ENCODE peak calls at places on chromosomes 2 and 18, in six cellular contexts. Y is CD4-positive, CD25-positive, alpha-beta regulatory T cell; W is lower lobe of right lung; B is effector memory CD4-positive, alpha-beta T cell; F is Panc1; V is psoas muscle. T is an unnamed sample.

GRCh38 chr18:21194871-21195771 is 46.9 kb upstream of the GREB1L start:
- DNase-seq in Y (no peak), W (no peak), B (no peak), F (no peak), V (no peak), T (no peak)

GRCh38 chr2:145957929-145958328 is 1438.0 kb upstream of the ZEB2 start:
- DNase-seq in Y (no peak), W (no peak), B (no peak), F (no peak), V (no peak), T (no peak)

GRCh38 chr2:217588266-217588665 is 414.5 kb downstream of the TNS1 start:
- DNase-seq in Y (no peak), W (no peak), B (no peak), F (no peak), V (no peak), T (no peak)

GRCh38 chr2:166419616-166419934 is 43.8 kb upstream of the SCN9A start:
- DNase-seq in Y (no peak), W (no peak), B (no peak), F (no peak), V (no peak), T (no peak)

GRCh38 chr2:102520009-102520408 is 47.0 kb downstream of the SLC9A4 start:
- DNase-seq in Y (no peak), W (no peak), B (no peak), F (no peak), V (no peak), T (peak; percentile 22)

GRCh38 chr2:158015428-158016076 is 86.1 kb upstream of the UPP2 start:
- DNase-seq in Y (no peak), W (no peak), B (peak; percentile 2), F (no peak), V (no peak), T (no peak)

GRCh38 chr2:200702646-200703118 is 109.0 kb upstream of the BZW1 start:
- DNase-seq in Y (peak; percentile 28), W (no peak), B (peak; percentile 14), F (no peak), V (no peak), T (no peak)

GRCh38 chr2:216694201-216694825 is 1.0 kb downstream of the IGFBP5 start:
- DNase-seq in Y (no peak), W (peak; percentile 59), B (no peak), F (no peak), V (peak; percentile 71), T (no peak)

GRCh38 chr2:132632000-132632649 is 37.9 kb downstream of the LYPD1 start:
- DNase-seq in Y (no peak), W (no peak), B (no peak), F (no peak), V (no peak), T (no peak)

GRCh38 chr2:172196768-172197322 is 94.1 kb upstream of the DLX2 start:
- DNase-seq in Y (no peak), W (peak; percentile 65), B (no peak), F (no peak), V (no peak), T (no peak)

GRCh38 chr2:163191372-163191771 is 352.8 kb upstream of the KCNH7 start:
- DNase-seq in Y (no peak), W (no peak), B (no peak), F (no peak), V (no peak), T (peak; percentile 11)

GRCh38 chr18:1954583-1955312 is 616.6 kb downstream of the METTL4 start:
- DNase-seq in Y (no peak), W (no peak), B (no peak), F (no peak), V (no peak), T (no peak)

GRCh38 chr2:168348076-168348475 is 100.7 kb upstream of the STK39 start:
- DNase-seq in Y (no peak), W (no peak), B (no peak), F (no peak), V (no peak), T (peak; percentile 57)

GRCh38 chr2:37125404-37125803 is 31.4 kb downstream of the EIF2AK2 start:
- DNase-seq in Y (no peak), W (no peak), B (no peak), F (no peak), V (no peak), T (no peak)

GRCh38 chr2:65300772-65301711 is 73.4 kb downstream of the ACTR2 start:
- DNase-seq in Y (peak; percentile 17), W (peak; percentile 65), B (peak; percentile 50), F (peak; percentile 48), V (peak; percentile 64), T (no peak)

GRCh38 chr18:54888933-54889332 is 60.7 kb downstream of the RAB27B start:
- DNase-seq in Y (no peak), W (no peak), B (no peak), F (no peak), V (no peak), T (no peak)
- H3K27ac ChIP-seq in Y (no peak overlapping the region), W (no peak overlapping the region), B (no peak overlapping the region), F (no peak overlapping the region), V (no peak overlapping the region), T (no peak overlapping the region)

DNA sequence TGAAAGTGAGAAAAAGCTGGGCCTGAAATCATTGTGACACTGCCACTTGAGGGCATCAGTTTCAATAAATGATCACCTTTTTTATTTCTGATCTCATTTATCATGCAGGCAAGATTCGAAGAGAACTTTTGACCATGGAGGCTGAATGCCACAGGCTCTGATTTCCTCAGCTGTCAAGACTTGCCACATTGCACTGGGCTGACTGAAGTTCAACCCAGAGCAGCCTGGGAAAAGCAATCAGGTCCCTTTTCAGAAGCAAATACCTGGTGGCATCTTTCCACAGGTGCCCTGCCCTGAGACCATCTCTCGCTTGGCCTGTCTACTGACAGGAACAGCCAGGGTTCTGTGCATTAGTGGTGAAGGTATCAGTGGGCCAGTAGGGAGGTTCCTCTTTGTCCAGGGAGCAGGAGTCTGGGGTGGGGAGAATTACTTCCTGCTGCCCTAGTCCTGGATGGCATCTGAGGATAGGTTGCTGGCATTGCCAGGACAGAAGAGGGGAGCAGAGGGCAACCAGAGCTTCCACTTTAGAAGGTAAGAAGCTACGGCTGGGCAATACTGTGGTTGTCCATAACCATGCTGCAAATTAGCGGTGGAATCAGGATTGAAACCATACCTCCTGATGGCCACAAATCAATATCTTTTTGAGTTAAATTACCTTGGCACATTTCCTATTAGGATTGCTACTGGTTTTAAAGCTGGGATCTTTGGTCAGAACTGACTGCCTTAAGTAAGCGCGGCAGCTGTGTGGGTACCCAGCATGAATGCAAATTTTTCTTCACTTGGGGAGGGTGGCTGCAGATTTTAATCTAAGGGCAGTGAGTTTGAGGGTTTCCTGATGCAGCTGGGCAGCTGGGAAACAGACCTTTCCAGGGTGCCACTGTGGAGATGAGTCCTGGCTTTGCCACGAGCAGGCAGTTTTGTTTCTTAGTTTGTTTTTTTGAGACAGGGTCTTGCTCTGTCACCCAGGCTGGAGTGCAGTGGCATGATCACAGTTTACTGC is 394.5 kb downstream of the ALK start:
- DNase-seq in Y (no peak), W (no peak), B (no peak), F (no peak), V (no peak), T (no peak)
- H3K9me3 ChIP-seq in Y (no peaks in the 10 kb centered on the region), W (no peaks in the 10 kb centered on the region), B (no peaks in the 10 kb centered on the region), F (no peaks in the 10 kb centered on the region), V (no peaks in the 10 kb centered on the region), T (no peaks in the 10 kb centered on the region)

DNA sequence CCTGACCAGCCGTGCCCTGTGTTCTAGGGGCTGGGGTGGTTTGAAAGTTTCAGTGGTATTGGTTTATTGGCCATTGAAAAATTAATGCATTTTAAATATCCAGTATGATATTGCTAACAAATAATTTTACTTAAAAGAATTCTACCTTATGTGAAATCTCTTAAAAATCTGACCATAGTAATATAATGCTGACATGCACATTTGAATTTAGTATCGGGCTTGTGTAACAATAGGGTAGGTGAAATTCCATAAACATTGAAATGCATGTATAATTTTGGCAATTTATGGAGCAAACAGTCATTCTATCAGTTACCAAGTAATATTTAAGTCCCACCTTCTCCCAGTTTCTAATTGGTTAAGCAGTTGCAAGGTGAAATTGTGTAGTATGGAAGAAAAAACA is 170.5 kb downstream of the DCDC2C start:
- DNase-seq in Y (no peak), W (no peak), B (no peak), F (no peak), V (no peak), T (no peak)
- H3K4me1 ChIP-seq in Y (no peaks in the 10 kb centered on the region), W (no peaks in the 10 kb centered on the region), B (no peaks in the 10 kb centered on the region), F (no peaks in the 10 kb centered on the region), V (no peaks in the 10 kb centered on the region), T (peaks cover 2% of the 10 kb centered on the region)

GRCh38 chr18:60471652-60472051 is 99.1 kb upstream of the MC4R start:
- DNase-seq in Y (no peak), W (no peak), B (no peak), F (no peak), V (no peak), T (no peak)

GRCh38 chr18:60469396-60469795 is 96.8 kb upstream of the MC4R start:
- DNase-seq in Y (no peak), W (no peak), B (no peak), F (no peak), V (no peak), T (no peak)

GRCh38 chr18:60466671-60467070 is 94.1 kb upstream of the MC4R start:
- DNase-seq in Y (no peak), W (no peak), B (no peak), F (no peak), V (no peak), T (no peak)
- H3K27ac ChIP-seq in Y (no peak overlapping the region), W (no peak overlapping the region), B (no peak overlapping the region), F (no peak overlapping the region), V (no peak overlapping the region), T (no peak overlapping the region)

GRCh38 chr2:4832642-4833041 is 859.5 kb upstream of the SOX11 start:
- DNase-seq in Y (no peak), W (no peak), B (no peak), F (no peak), V (no peak), T (no peak)
- H3K9me3 ChIP-seq in Y (no peaks in the 10 kb centered on the region), W (no peaks in the 10 kb centered on the region), B (no peaks in the 10 kb centered on the region), F (no peaks in the 10 kb centered on the region), V (no peaks in the 10 kb centered on the region), T (no peaks in the 10 kb centered on the region)

GRCh38 chr2:60958800-60959199 is 58.7 kb upstream of the PEX13 start:
- DNase-seq in Y (no peak), W (no peak), B (no peak), F (no peak), V (no peak), T (no peak)
- H3K4me1 ChIP-seq in Y (peaks cover 1% of the 10 kb centered on the region), W (no peaks in the 10 kb centered on the region), B (no peaks in the 10 kb centered on the region), F (no peaks in the 10 kb centered on the region), V (no peaks in the 10 kb centered on the region), T (no peaks in the 10 kb centered on the region)

GRCh38 chr2:74390601-74391000 is 10.5 kb upstream of the DCTN1 start:
- DNase-seq in Y (no peak), W (no peak), B (no peak), F (no peak), V (no peak), T (no peak)

GRCh38 chr2:74392449-74392743 is 12.3 kb upstream of the DCTN1 start:
- DNase-seq in Y (no peak), W (no peak), B (no peak), F (no peak), V (no peak), T (no peak)

GRCh38 chr2:74391580-74392448 is 11.7 kb upstream of the DCTN1 start:
- DNase-seq in Y (peak; percentile 90), W (peak; percentile 95), B (peak; percentile 85), F (peak; percentile 87), V (peak; percentile 93), T (peak; percentile 72)

GRCh38 chr2:74393525-74393924 is 13.4 kb upstream of the DCTN1 start:
- DNase-seq in Y (no peak), W (no peak), B (no peak), F (no peak), V (no peak), T (no peak)

DNA sequence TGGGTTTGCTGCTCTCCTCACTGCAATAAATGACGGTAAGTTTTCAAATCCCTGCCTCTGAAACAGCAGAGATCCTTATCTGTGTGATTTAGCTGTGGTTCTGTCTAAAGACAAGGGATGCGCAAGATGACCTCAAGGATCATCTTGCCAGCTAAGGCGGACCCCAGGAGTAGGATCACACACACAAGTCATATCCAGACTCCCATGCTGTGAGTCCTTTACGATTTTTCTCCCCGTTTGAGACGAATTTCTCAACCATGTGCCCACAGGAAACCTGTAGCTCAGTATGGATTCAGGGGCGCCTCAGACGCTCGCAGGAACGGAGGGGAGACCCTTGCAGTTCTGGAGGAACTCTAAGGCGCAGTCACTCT is 11.1 kb upstream of the DCTN1 start:
- DNase-seq in Y (no peak), W (no peak), B (no peak), F (no peak), V (no peak), T (no peak)
- H3K27ac ChIP-seq in Y (peak overlapping the region; percentile 91), W (peak overlapping the region; percentile 93), B (peak overlapping the region; percentile 97), F (peak overlapping the region; percentile 94), V (peak overlapping the region; percentile 95), T (no peak overlapping the region)

T was measured in iPS DF 6.9.